ENCODE peak calls at places on chromosome 15, in eight cellular contexts. N is GM06990; D is stimulated activated CD4-positive, alpha-beta T cell treated with anti-CD3 and anti-CD28 coated beads, TNF-alpha, amount 100 ng/mL, for 48 hours; J is cardiac septum; H is HTR-8/SVneo; F is stimulated activated CD8-positive, alpha-beta memory T cell treated with anti-CD3 and anti-CD28 coated beads, Interleukin-4, amount 100 ng/mL, for 4 hours; Z is LoVo; V is CD4-positive, alpha-beta memory T cell. O is an unnamed sample.

GRCh38 chr15:33064878-33065277 is 129.6 kb downstream of the FMN1 start:
- DNase-seq in H (no peak), V (no peak), N (no peak), D (no peak), Z (no peak), F (no peak), J (no peak), O (peak)

GRCh38 chr15:61519296-61519695 is 290.2 kb upstream of the RORA start:
- DNase-seq in F (no peak), N (no peak), V (no peak), H (no peak), J (no peak), D (no peak), Z (no peak), O (no peak)

GRCh38 chr15:70974004-70974832 is 81.6 kb downstream of the LRRC49 start:
- DNase-seq in N (peak), D (no peak), Z (peak), J (no peak), H (peak), F (no peak), V (no peak), O (peak)

GRCh38 chr15:62165029-62165792 is at the start of gene C2CD4B:
- DNase-seq in H (no peak), D (no peak), J (peak), F (no peak), Z (no peak), N (peak), V (peak), O (no peak)

GRCh38 chr15:101143321-101143720 is 108.5 kb downstream of the CHSY1 start:
- DNase-seq in H (no peak), D (no peak), N (no peak), V (no peak), J (no peak), Z (no peak), F (no peak), O (no peak)

GRCh38 chr15:48330855-48331795 is at the start of gene DUT:
- DNase-seq in N (peak), H (peak), J (peak), V (peak), Z (peak), D (peak), F (peak), O (peak)

GRCh38 chr15:36371509-36371908 is 207.9 kb upstream of the CDIN1 start:
- DNase-seq in V (no peak), Z (no peak), J (no peak), N (no peak), D (no peak), F (no peak), H (no peak), O (no peak)

GRCh38 chr15:25240461-25241021 is 198.3 kb downstream of the UBE3A start:
- DNase-seq in H (no peak), V (no peak), F (no peak), J (peak), D (no peak), N (no peak), Z (no peak), O (no peak)

GRCh38 chr15:32704343-32705076 is 13.3 kb upstream of the GREM1 start:
- DNase-seq in F (no peak), V (no peak), J (no peak), D (no peak), H (peak), N (no peak), Z (no peak), O (peak)

GRCh38 chr15:67833504-67834248 is 6.2 kb downstream of the RNU6-1 start:
- DNase-seq in J (peak), Z (peak), F (no peak), D (no peak), H (no peak), V (no peak), N (peak), O (peak)

GRCh38 chr15:89501646-89502045 is 5.3 kb upstream of the RHCG start:
- DNase-seq in J (peak), F (no peak), V (no peak), N (no peak), D (no peak), Z (no peak), H (no peak), O (no peak)

GRCh38 chr15:95715116-95715888 is 615.2 kb upstream of the NR2F2 start:
- DNase-seq in V (no peak), H (no peak), D (no peak), J (no peak), N (no peak), Z (no peak), F (no peak), O (no peak)

GRCh38 chr15:59917504-59918157 is 86.5 kb upstream of the FOXB1 start:
- DNase-seq in V (peak), D (peak), H (peak), J (no peak), F (peak), N (no peak), Z (peak), O (peak)

GRCh38 chr15:59995568-59996349 is 8.4 kb upstream of the FOXB1 start:
- DNase-seq in J (no peak), H (no peak), D (no peak), V (no peak), F (no peak), Z (no peak), N (no peak), O (no peak)

GRCh38 chr15:74955796-74956647 is 550 bp downstream of the RPP25 start:
- DNase-seq in V (peak), F (peak), N (peak), J (peak), D (peak), H (no peak), Z (peak), O (peak)

GRCh38 chr15:43187544-43188155 is 2.4 kb downstream of the CCNDBP1 start:
- DNase-seq in N (no peak), Z (peak), J (no peak), H (peak), D (no peak), V (peak), F (no peak), O (peak)

GRCh38 chr15:101528108-101528916 is 38.8 kb upstream of the PCSK6 start:
- DNase-seq in Z (peak), V (no peak), F (no peak), H (no peak), D (no peak), J (no peak), N (no peak), O (peak)

GRCh38 chr15:73683624-73684536 is at the start of gene CD276:
- DNase-seq in H (peak), F (no peak), J (peak), D (no peak), N (no peak), V (no peak), Z (peak), O (peak)

GRCh38 chr15:56760186-56760585 is 26.9 kb upstream of the ZNF280D start:
- DNase-seq in N (no peak), J (no peak), D (no peak), F (no peak), V (no peak), H (no peak), Z (no peak), O (no peak)

GRCh38 chr15:94231728-94232086 is 346 bp downstream of the MCTP2 start:
- DNase-seq in Z (peak), V (no peak), N (no peak), J (peak), H (no peak), D (no peak), F (no peak), O (peak)